ENCODE peak calls at places on chromosomes 11 and 22, in five cellular contexts. One of them, this sample, is unnamed.
A peak's percentile ranks its signal among the peaks of the same experiment; 100 is the strongest.

GRCh38 chr11:63813035-63813562 is at the start of gene SPINDOC:
- DNase-seq in NCI-H1694: no peak
- DNase-seq in endothelial cell: peak; percentile 77
- DNase-seq in heart right ventricle: peak; percentile 83
- DNase-seq in stimulated activated CD4-positive, alpha-beta T cell treated with anti-CD3 and anti-CD28 coated beads, Interleukin-15, amount 100 ng/mL, for 1 hour: peak; percentile 55
- DNase-seq in this sample: peak; percentile 69

GRCh38 chr11:103530257-103530656 is 421.0 kb downstream of the DYNC2H1 start:
- DNase-seq in endothelial cell: no peak
- DNase-seq in stimulated activated CD4-positive, alpha-beta T cell treated with anti-CD3 and anti-CD28 coated beads, Interleukin-15, amount 100 ng/mL, for 1 hour: no peak
- DNase-seq in heart right ventricle: no peak
- DNase-seq in NCI-H1694: no peak
- DNase-seq in this sample: no peak

GRCh38 chr11:90722552-90723190 is 499.8 kb upstream of the CHORDC1 start:
- DNase-seq in stimulated activated CD4-positive, alpha-beta T cell treated with anti-CD3 and anti-CD28 coated beads, Interleukin-15, amount 100 ng/mL, for 1 hour: no peak
- DNase-seq in NCI-H1694: no peak
- DNase-seq in endothelial cell: no peak
- DNase-seq in heart right ventricle: no peak
- DNase-seq in this sample: no peak

GRCh38 chr11:30488304-30488998 is 97.7 kb downstream of the MPPED2 start:
- DNase-seq in endothelial cell: no peak
- DNase-seq in heart right ventricle: no peak
- DNase-seq in stimulated activated CD4-positive, alpha-beta T cell treated with anti-CD3 and anti-CD28 coated beads, Interleukin-15, amount 100 ng/mL, for 1 hour: no peak
- DNase-seq in NCI-H1694: no peak
- DNase-seq in this sample: no peak

GRCh38 chr11:103923473-103923931 is 112.9 kb upstream of the DDI1 start:
- DNase-seq in heart right ventricle: no peak
- DNase-seq in endothelial cell: no peak
- DNase-seq in stimulated activated CD4-positive, alpha-beta T cell treated with anti-CD3 and anti-CD28 coated beads, Interleukin-15, amount 100 ng/mL, for 1 hour: no peak
- DNase-seq in NCI-H1694: no peak
- DNase-seq in this sample: no peak

GRCh38 chr11:109298865-109299264 is 123.1 kb upstream of the C11orf87 start:
- DNase-seq in NCI-H1694: no peak
- DNase-seq in endothelial cell: no peak
- DNase-seq in stimulated activated CD4-positive, alpha-beta T cell treated with anti-CD3 and anti-CD28 coated beads, Interleukin-15, amount 100 ng/mL, for 1 hour: no peak
- DNase-seq in heart right ventricle: no peak
- DNase-seq in this sample: no peak

GRCh38 chr11:63805844-63806415 is 7.3 kb upstream of the SPINDOC start:
- DNase-seq in heart right ventricle: no peak
- DNase-seq in NCI-H1694: no peak
- DNase-seq in endothelial cell: no peak
- DNase-seq in stimulated activated CD4-positive, alpha-beta T cell treated with anti-CD3 and anti-CD28 coated beads, Interleukin-15, amount 100 ng/mL, for 1 hour: no peak
- DNase-seq in this sample: peak; percentile 34

GRCh38 chr11:50186146-50186545 is 153.5 kb downstream of the OR4C45 start:
- DNase-seq in NCI-H1694: no peak
- DNase-seq in endothelial cell: no peak
- DNase-seq in heart right ventricle: no peak
- DNase-seq in stimulated activated CD4-positive, alpha-beta T cell treated with anti-CD3 and anti-CD28 coated beads, Interleukin-15, amount 100 ng/mL, for 1 hour: no peak
- DNase-seq in this sample: no peak

GRCh38 chr11:46920709-46921108 is 2.4 kb upstream of the LRP4 start:
- DNase-seq in endothelial cell: no peak
- DNase-seq in heart right ventricle: no peak
- DNase-seq in stimulated activated CD4-positive, alpha-beta T cell treated with anti-CD3 and anti-CD28 coated beads, Interleukin-15, amount 100 ng/mL, for 1 hour: no peak
- DNase-seq in NCI-H1694: no peak
- DNase-seq in this sample: peak; percentile 78

GRCh38 chr11:65221026-65221425 is 39.3 kb downstream of the CAPN1 start:
- DNase-seq in stimulated activated CD4-positive, alpha-beta T cell treated with anti-CD3 and anti-CD28 coated beads, Interleukin-15, amount 100 ng/mL, for 1 hour: no peak
- DNase-seq in heart right ventricle: no peak
- DNase-seq in endothelial cell: no peak
- DNase-seq in NCI-H1694: no peak
- DNase-seq in this sample: no peak

GRCh38 chr11:64021742-64022067 is 14.0 kb upstream of the FLRT1 start:
- DNase-seq in stimulated activated CD4-positive, alpha-beta T cell treated with anti-CD3 and anti-CD28 coated beads, Interleukin-15, amount 100 ng/mL, for 1 hour: no peak
- DNase-seq in endothelial cell: no peak
- DNase-seq in NCI-H1694: no peak
- DNase-seq in heart right ventricle: no peak
- DNase-seq in this sample: no peak

GRCh38 chr11:35082322-35083180 is 56.4 kb upstream of the CD44 start:
- DNase-seq in heart right ventricle: peak; percentile 46
- DNase-seq in endothelial cell: no peak
- DNase-seq in stimulated activated CD4-positive, alpha-beta T cell treated with anti-CD3 and anti-CD28 coated beads, Interleukin-15, amount 100 ng/mL, for 1 hour: peak; percentile 68
- DNase-seq in NCI-H1694: no peak
- DNase-seq in this sample: peak; percentile 78

GRCh38 chr11:121466063-121466794 is 13.5 kb upstream of the SORL1-AS1 start:
- DNase-seq in stimulated activated CD4-positive, alpha-beta T cell treated with anti-CD3 and anti-CD28 coated beads, Interleukin-15, amount 100 ng/mL, for 1 hour: no peak
- DNase-seq in endothelial cell: peak; percentile 78
- DNase-seq in NCI-H1694: peak; percentile 33
- DNase-seq in heart right ventricle: peak; percentile 79
- DNase-seq in this sample: peak; percentile 97

GRCh38 chr22:47126344-47126811 is 363.9 kb downstream of the TBC1D22A start:
- DNase-seq in endothelial cell: no peak
- DNase-seq in heart right ventricle: no peak
- DNase-seq in stimulated activated CD4-positive, alpha-beta T cell treated with anti-CD3 and anti-CD28 coated beads, Interleukin-15, amount 100 ng/mL, for 1 hour: no peak
- DNase-seq in NCI-H1694: no peak
- DNase-seq in this sample: no peak

GRCh38 chr11:19370100-19370861 is 129.5 kb upstream of the E2F8 start:
- DNase-seq in NCI-H1694: no peak
- DNase-seq in heart right ventricle: no peak
- DNase-seq in stimulated activated CD4-positive, alpha-beta T cell treated with anti-CD3 and anti-CD28 coated beads, Interleukin-15, amount 100 ng/mL, for 1 hour: no peak
- DNase-seq in endothelial cell: no peak
- DNase-seq in this sample: peak; percentile 89

GRCh38 chr11:118216621-118217526 is 7.9 kb downstream of the JAML start:
- DNase-seq in endothelial cell: no peak
- DNase-seq in heart right ventricle: no peak
- DNase-seq in NCI-H1694: no peak
- DNase-seq in stimulated activated CD4-positive, alpha-beta T cell treated with anti-CD3 and anti-CD28 coated beads, Interleukin-15, amount 100 ng/mL, for 1 hour: no peak
- DNase-seq in this sample: no peak

GRCh38 chr22:47168900-47169800 is 406.7 kb downstream of the TBC1D22A start:
- DNase-seq in stimulated activated CD4-positive, alpha-beta T cell treated with anti-CD3 and anti-CD28 coated beads, Interleukin-15, amount 100 ng/mL, for 1 hour: no peak
- DNase-seq in NCI-H1694: no peak
- DNase-seq in heart right ventricle: peak; percentile 12
- DNase-seq in endothelial cell: no peak
- DNase-seq in this sample: peak; percentile 51

GRCh38 chr11:128379587-128380279 is 207.6 kb downstream of the ETS1 start:
- DNase-seq in heart right ventricle: no peak
- DNase-seq in stimulated activated CD4-positive, alpha-beta T cell treated with anti-CD3 and anti-CD28 coated beads, Interleukin-15, amount 100 ng/mL, for 1 hour: no peak
- DNase-seq in NCI-H1694: no peak
- DNase-seq in endothelial cell: no peak
- DNase-seq in this sample: no peak

GRCh38 chr11:45858751-45859398 is 11.6 kb downstream of the CRY2 start:
- DNase-seq in stimulated activated CD4-positive, alpha-beta T cell treated with anti-CD3 and anti-CD28 coated beads, Interleukin-15, amount 100 ng/mL, for 1 hour: no peak
- DNase-seq in heart right ventricle: no peak
- DNase-seq in endothelial cell: no peak
- DNase-seq in NCI-H1694: no peak
- DNase-seq in this sample: peak; percentile 62

GRCh38 chr22:29092243-29092642 is 19.4 kb downstream of the KREMEN1 start:
- DNase-seq in endothelial cell: no peak
- DNase-seq in NCI-H1694: no peak
- DNase-seq in stimulated activated CD4-positive, alpha-beta T cell treated with anti-CD3 and anti-CD28 coated beads, Interleukin-15, amount 100 ng/mL, for 1 hour: no peak
- DNase-seq in heart right ventricle: no peak
- DNase-seq in this sample: no peak

GRCh38 chr11:126153006-126153405 is 58.4 kb downstream of the RPUSD4 start:
- DNase-seq in endothelial cell: no peak
- DNase-seq in NCI-H1694: no peak
- DNase-seq in stimulated activated CD4-positive, alpha-beta T cell treated with anti-CD3 and anti-CD28 coated beads, Interleukin-15, amount 100 ng/mL, for 1 hour: no peak
- DNase-seq in heart right ventricle: no peak
- DNase-seq in this sample: no peak

GRCh38 chr22:29503811-29504372 is 23.9 kb downstream of the NEFH start:
- DNase-seq in NCI-H1694: no peak
- DNase-seq in endothelial cell: no peak
- DNase-seq in stimulated activated CD4-positive, alpha-beta T cell treated with anti-CD3 and anti-CD28 coated beads, Interleukin-15, amount 100 ng/mL, for 1 hour: no peak
- DNase-seq in heart right ventricle: no peak
- DNase-seq in this sample: no peak

GRCh38 chr22:43090130-43090789 is 1.1 kb upstream of the TTLL1 start:
- DNase-seq in stimulated activated CD4-positive, alpha-beta T cell treated with anti-CD3 and anti-CD28 coated beads, Interleukin-15, amount 100 ng/mL, for 1 hour: no peak
- DNase-seq in heart right ventricle: no peak
- DNase-seq in NCI-H1694: peak; percentile 91
- DNase-seq in endothelial cell: peak; percentile 18
- DNase-seq in this sample: no peak

GRCh38 chr22:19937616-19938473 is 3.7 kb upstream of the COMT start:
- DNase-seq in heart right ventricle: no peak
- DNase-seq in stimulated activated CD4-positive, alpha-beta T cell treated with anti-CD3 and anti-CD28 coated beads, Interleukin-15, amount 100 ng/mL, for 1 hour: no peak
- DNase-seq in NCI-H1694: no peak
- DNase-seq in endothelial cell: no peak
- DNase-seq in this sample: no peak

GRCh38 chr22:40036591-40037225 is 42.0 kb downstream of the FAM83F start:
- DNase-seq in endothelial cell: peak; percentile 74
- DNase-seq in stimulated activated CD4-positive, alpha-beta T cell treated with anti-CD3 and anti-CD28 coated beads, Interleukin-15, amount 100 ng/mL, for 1 hour: no peak
- DNase-seq in heart right ventricle: peak; percentile 51
- DNase-seq in NCI-H1694: peak; percentile 46
- DNase-seq in this sample: peak; percentile 45

GRCh38 chr11:1927151-1928037 is 7.9 kb downstream of the TNNT3 start:
- DNase-seq in stimulated activated CD4-positive, alpha-beta T cell treated with anti-CD3 and anti-CD28 coated beads, Interleukin-15, amount 100 ng/mL, for 1 hour: no peak
- DNase-seq in NCI-H1694: no peak
- DNase-seq in heart right ventricle: no peak
- DNase-seq in endothelial cell: no peak
- DNase-seq in this sample: no peak

GRCh38 chr11:61747389-61748285 is 4.8 kb upstream of the MYRF start:
- DNase-seq in NCI-H1694: no peak
- DNase-seq in stimulated activated CD4-positive, alpha-beta T cell treated with anti-CD3 and anti-CD28 coated beads, Interleukin-15, amount 100 ng/mL, for 1 hour: no peak
- DNase-seq in endothelial cell: peak; percentile 89
- DNase-seq in heart right ventricle: peak; percentile 79
- DNase-seq in this sample: peak; percentile 82

GRCh38 chr11:1222491-1223345 is at the start of gene MUC5B:
- DNase-seq in endothelial cell: no peak
- DNase-seq in heart right ventricle: peak; percentile 13
- DNase-seq in NCI-H1694: no peak
- DNase-seq in stimulated activated CD4-positive, alpha-beta T cell treated with anti-CD3 and anti-CD28 coated beads, Interleukin-15, amount 100 ng/mL, for 1 hour: no peak
- DNase-seq in this sample: no peak

GRCh38 chr11:86800076-86800955 is at the start of gene PRSS23:
- DNase-seq in heart right ventricle: peak; percentile 69
- DNase-seq in stimulated activated CD4-positive, alpha-beta T cell treated with anti-CD3 and anti-CD28 coated beads, Interleukin-15, amount 100 ng/mL, for 1 hour: no peak
- DNase-seq in NCI-H1694: no peak
- DNase-seq in endothelial cell: peak; percentile 46
- DNase-seq in this sample: peak; percentile 89

GRCh38 chr11:96875772-96876171 is 486.0 kb downstream of the JRKL start:
- DNase-seq in NCI-H1694: no peak
- DNase-seq in heart right ventricle: no peak
- DNase-seq in stimulated activated CD4-positive, alpha-beta T cell treated with anti-CD3 and anti-CD28 coated beads, Interleukin-15, amount 100 ng/mL, for 1 hour: no peak
- DNase-seq in endothelial cell: no peak
- DNase-seq in this sample: no peak

GRCh38 chr11:68118753-68119448 is 2.3 kb downstream of the CHKA start:
- DNase-seq in endothelial cell: no peak
- DNase-seq in heart right ventricle: no peak
- DNase-seq in stimulated activated CD4-positive, alpha-beta T cell treated with anti-CD3 and anti-CD28 coated beads, Interleukin-15, amount 100 ng/mL, for 1 hour: no peak
- DNase-seq in NCI-H1694: no peak
- DNase-seq in this sample: no peak